ENCODE peak calls at places on chromosomes 12 and 14, in six cellular contexts. K is tibial nerve, G is stomach, E is GM12891, Q is Peyer's patch, R is uterus. O is an unnamed sample.

GRCh38 chr12:131441638-131442336 is 269.1 kb upstream of the SFSWAP start:
- DNase-seq in K (no peak), G (peak; percentile 9), E (no peak), Q (no peak), R (no peak), O (no peak)

GRCh38 chr14:105449276-105450122 is 25.1 kb upstream of the CRIP2 start:
- DNase-seq in K (no peak), G (no peak), E (no peak), Q (no peak), R (no peak), O (no peak)

GRCh38 chr12:130969223-130969622 is 15.5 kb downstream of the ADGRD1 start:
- DNase-seq in K (no peak), G (no peak), E (no peak), Q (peak; percentile 9), R (no peak), O (no peak)

GRCh38 chr12:47862881-47863280 is 41.9 kb downstream of the VDR start:
- DNase-seq in K (no peak), G (no peak), E (no peak), Q (no peak), R (no peak), O (no peak)

GRCh38 chr14:28772613-28773012 is 6.0 kb downstream of the FOXG1 start:
- DNase-seq in K (no peak), G (no peak), E (no peak), Q (no peak), R (no peak), O (no peak)

GRCh38 chr12:55932546-55932919 is 1.6 kb downstream of the DGKA start:
- DNase-seq in K (peak; percentile 26), G (no peak), E (no peak), Q (peak; percentile 76), R (no peak), O (no peak)

GRCh38 chr14:34498684-34499412 is 36.8 kb upstream of the SPTSSA start:
- DNase-seq in K (no peak), G (peak; percentile 53), E (no peak), Q (peak; percentile 59), R (no peak), O (no peak)

GRCh38 chr14:104827173-104828055 is 26.5 kb downstream of the ZBTB42 start:
- DNase-seq in K (no peak), G (peak; percentile 43), E (peak; percentile 70), Q (peak; percentile 77), R (peak; percentile 37), O (peak; percentile 55)

GRCh38 chr14:105465209-105466031 is 9.2 kb upstream of the CRIP2 start:
- DNase-seq in K (no peak), G (no peak), E (no peak), Q (no peak), R (no peak), O (no peak)

GRCh38 chr14:81281317-81281716 is 60.6 kb upstream of the GTF2A1 start:
- DNase-seq in K (no peak), G (no peak), E (no peak), Q (no peak), R (no peak), O (no peak)

GRCh38 chr12:49059063-49059384 is 1.6 kb downstream of the KMT2D start:
- DNase-seq in K (no peak), G (no peak), E (no peak), Q (no peak), R (no peak), O (no peak)

GRCh38 chr12:32483499-32483898 is 84.1 kb downstream of the FGD4 start:
- DNase-seq in K (peak; percentile 24), G (no peak), E (no peak), Q (no peak), R (no peak), O (no peak)

GRCh38 chr14:56116128-56116900 is 1.9 kb upstream of the PELI2 start:
- DNase-seq in K (peak; percentile 3), G (no peak), E (no peak), Q (no peak), R (no peak), O (no peak)

GRCh38 chr14:56118611-56119181 is 485 bp downstream of the PELI2 start:
- DNase-seq in K (peak; percentile 18), G (peak; percentile 44), E (no peak), Q (peak; percentile 56), R (peak; percentile 38), O (no peak)

GRCh38 chr14:56120091-56120632 is 2.0 kb downstream of the PELI2 start:
- DNase-seq in K (peak; percentile 21), G (no peak), E (no peak), Q (no peak), R (no peak), O (no peak)

GRCh38 chr14:56119221-56119967 is 1.2 kb downstream of the PELI2 start:
- DNase-seq in K (peak; percentile 37), G (peak; percentile 46), E (peak; percentile 15), Q (peak; percentile 69), R (peak; percentile 42), O (no peak)

DNA sequence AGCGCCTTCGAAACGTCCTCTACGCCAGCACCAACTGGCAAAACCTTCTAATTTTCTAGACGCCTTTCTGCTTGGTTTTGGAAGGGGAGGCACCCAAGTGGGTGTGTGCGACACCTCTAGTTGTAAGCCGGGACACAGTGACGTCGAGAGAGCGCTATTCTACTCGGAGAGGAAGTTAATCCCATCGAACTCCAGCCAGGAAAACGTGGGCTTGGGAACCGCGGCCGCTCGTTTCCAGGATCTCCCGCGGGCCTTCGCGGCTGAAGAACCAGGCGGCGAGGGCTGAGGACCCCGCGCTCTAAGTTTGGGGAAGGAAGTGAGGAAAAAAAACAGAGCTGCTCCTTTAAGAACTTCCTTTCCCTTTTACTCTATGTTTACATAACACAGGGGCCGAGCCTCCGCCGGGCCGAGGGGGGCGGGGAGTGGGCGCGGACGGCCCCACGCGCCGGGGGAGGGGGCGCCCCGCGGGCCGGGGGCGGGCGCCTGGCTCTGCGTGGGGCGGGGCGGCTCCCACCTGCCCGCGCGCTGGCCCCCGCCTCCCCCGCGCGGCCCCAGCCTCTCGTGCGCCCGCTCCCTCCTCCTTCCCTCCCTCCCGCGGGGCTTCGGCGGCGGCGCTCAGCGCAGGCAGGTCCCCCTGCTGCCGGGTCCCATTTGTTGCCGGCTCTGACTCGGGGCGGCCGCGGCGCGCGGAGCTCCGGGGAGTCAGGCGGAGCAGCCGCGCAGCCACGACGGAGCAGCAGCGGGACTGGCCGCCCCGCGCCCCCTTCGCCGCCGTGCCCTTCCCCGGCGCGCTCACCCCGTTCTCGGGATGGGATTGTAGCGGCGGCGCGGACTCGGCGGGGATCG is at the start of gene PELI2:
- DNase-seq in K (peak; percentile 60), G (peak; percentile 86), E (peak; percentile 41), Q (peak; percentile 92), R (peak; percentile 81), O (peak; percentile 65)
- TF ChIP-seq POLR2A in K (peak; percentile 78), G (no peak), E (no peak), Q (peak; percentile 49), R (peak; percentile 90), O (no peak)

DNA sequence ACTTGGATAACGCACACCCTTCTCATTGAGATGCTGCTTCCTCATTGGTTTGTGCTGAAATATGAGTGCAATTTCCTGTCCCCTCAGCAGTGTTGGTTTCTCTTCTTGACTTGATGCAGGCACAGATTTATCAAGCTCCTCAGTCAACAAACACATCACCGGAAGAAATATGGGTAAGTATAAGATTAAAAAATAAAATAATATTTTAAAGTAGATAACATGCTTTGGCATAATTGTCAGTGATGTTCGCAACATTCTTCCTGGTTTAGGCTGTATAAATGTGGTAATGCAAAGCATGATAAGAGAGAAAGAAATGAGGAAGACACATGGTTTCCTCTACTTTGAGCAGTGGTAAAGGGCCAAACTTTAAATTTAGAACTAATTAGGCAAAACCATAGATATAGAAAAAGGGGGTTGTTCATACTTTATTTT is at the start of gene GPR65:
- DNase-seq in K (no peak), G (no peak), E (no peak), Q (peak; percentile 73), R (no peak), O (no peak)
- TF ChIP-seq POLR2A in K (no peak), G (no peak), E (peak; percentile 90), Q (peak; percentile 64), R (no peak), O (no peak)

GRCh38 chr12:94873368-94874085 is 130.0 kb downstream of the NDUFA12 start:
- DNase-seq in K (no peak), G (peak; percentile 28), E (peak; percentile 69), Q (no peak), R (peak; percentile 32), O (no peak)
- TF ChIP-seq POLR2A in K (no peak), G (no peak), E (peak; percentile 6), Q (no peak), R (no peak), O (no peak)

DNA sequence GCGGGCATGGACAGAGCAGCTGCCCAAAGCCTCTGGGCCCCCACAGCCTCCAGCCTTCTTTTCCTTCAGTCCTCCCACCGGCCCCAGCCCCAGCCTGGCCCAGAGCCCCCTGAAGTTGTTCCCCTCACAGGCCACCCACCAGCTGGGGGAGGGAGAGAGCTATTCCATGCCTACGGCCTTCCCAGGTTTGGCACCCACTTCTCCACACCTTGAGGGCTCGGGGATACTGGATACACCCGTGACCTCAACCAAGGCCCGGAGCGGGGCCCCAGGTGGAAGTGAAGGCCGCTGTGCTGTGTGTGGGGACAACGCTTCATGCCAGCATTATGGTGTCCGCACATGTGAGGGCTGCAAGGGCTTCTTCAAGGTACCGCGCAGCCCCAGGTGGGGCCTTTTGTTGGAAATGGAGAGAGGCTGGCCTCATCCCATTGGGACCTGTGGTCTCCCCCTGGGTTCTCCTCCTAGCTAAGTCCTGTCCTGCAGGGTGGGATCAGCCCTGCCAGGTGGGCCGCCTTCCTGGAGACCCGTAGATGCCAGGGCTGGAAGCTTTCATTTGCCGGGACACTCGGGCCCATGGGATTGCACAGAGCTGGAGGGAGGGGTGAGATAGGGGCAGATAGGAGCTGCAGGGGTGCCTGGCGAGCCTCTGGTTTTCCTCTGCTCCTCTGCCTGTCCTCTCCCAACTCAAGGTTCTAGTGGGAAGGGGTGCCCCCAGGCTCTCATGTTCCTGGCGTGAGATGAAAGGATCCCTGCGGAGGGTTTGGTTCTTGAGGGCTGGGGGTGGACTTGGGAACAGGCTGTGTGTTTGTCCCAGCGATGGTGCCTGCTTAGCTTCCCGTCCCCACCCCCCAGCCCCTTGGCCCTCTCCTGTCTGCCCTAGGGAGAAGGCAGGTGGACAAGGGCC is 3.8 kb downstream of the NR4A1 start:
- DNase-seq in K (no peak), G (peak; percentile 35), E (no peak), Q (no peak), R (peak; percentile 22), O (no peak)
- TF ChIP-seq POLR2A in K (peak; percentile 25), G (peak; percentile 6), E (no peak), Q (no peak), R (no peak), O (no peak)

GRCh38 chr14:52277552-52277951 is 10.1 kb downstream of the PTGDR start:
- DNase-seq in K (no peak), G (no peak), E (no peak), Q (no peak), R (no peak), O (no peak)

GRCh38 chr14:52279405-52279804 is 11.9 kb downstream of the PTGDR start:
- DNase-seq in K (no peak), G (no peak), E (no peak), Q (no peak), R (no peak), O (no peak)

GRCh38 chr14:52286659-52287649 is 19.5 kb downstream of the PTGDR start:
- DNase-seq in K (no peak), G (no peak), E (no peak), Q (no peak), R (no peak), O (no peak)

GRCh38 chr14:52283099-52283498 is 15.6 kb downstream of the PTGDR start:
- DNase-seq in K (no peak), G (no peak), E (no peak), Q (no peak), R (no peak), O (no peak)
- TF ChIP-seq POLR2A in K (no peak), G (no peak), E (no peak), Q (no peak), R (no peak), O (no peak)

GRCh38 chr12:115950959-115951358 is 326.5 kb downstream of the MED13L start:
- DNase-seq in K (no peak), G (no peak), E (no peak), Q (no peak), R (no peak), O (no peak)
- TF ChIP-seq POLR2A in K (no peak), G (no peak), E (no peak), Q (no peak), R (no peak), O (no peak)

O was measured in breast epithelium.